ENCODE peak calls at places on chromosomes 11 and 22, in five cellular contexts. One of them, this sample, is unnamed.
A peak's percentile ranks its signal among the peaks of the same experiment; 100 is the strongest.

GRCh38 chr22:37231406-37232139 is 12.5 kb downstream of the RAC2 start:
- DNase-seq in neural progenitor cell: no peak
- DNase-seq in right lobe of liver: no peak
- DNase-seq in GM23338: no peak
- DNase-seq in pancreas: no peak
- DNase-seq in this sample: no peak

GRCh38 chr11:28757725-28758515 is 649.7 kb downstream of the METTL15 start:
- DNase-seq in neural progenitor cell: no peak
- DNase-seq in right lobe of liver: no peak
- DNase-seq in GM23338: no peak
- DNase-seq in pancreas: no peak
- DNase-seq in this sample: no peak

GRCh38 chr22:38082986-38083710 is 836 bp downstream of the SLC16A8 start:
- DNase-seq in neural progenitor cell: no peak
- DNase-seq in right lobe of liver: no peak
- DNase-seq in GM23338: no peak
- DNase-seq in pancreas: no peak
- DNase-seq in this sample: no peak

GRCh38 chr11:7548659-7549283 is 35.0 kb downstream of the PPFIBP2 start:
- DNase-seq in neural progenitor cell: peak; percentile 70
- DNase-seq in right lobe of liver: peak; percentile 63
- DNase-seq in GM23338: peak; percentile 87
- DNase-seq in pancreas: no peak
- DNase-seq in this sample: no peak

GRCh38 chr11:35146074-35146521 is 7.1 kb downstream of the CD44 start:
- DNase-seq in neural progenitor cell: no peak
- DNase-seq in right lobe of liver: no peak
- DNase-seq in GM23338: no peak
- DNase-seq in pancreas: no peak
- DNase-seq in this sample: no peak

GRCh38 chr11:77029829-77030228 is 4.4 kb upstream of the B3GNT6 start:
- DNase-seq in neural progenitor cell: no peak
- DNase-seq in right lobe of liver: no peak
- DNase-seq in GM23338: no peak
- DNase-seq in pancreas: no peak
- DNase-seq in this sample: no peak

GRCh38 chr22:49825944-49826602 is 1.6 kb downstream of the BRD1 start:
- DNase-seq in neural progenitor cell: no peak
- DNase-seq in right lobe of liver: no peak
- DNase-seq in GM23338: no peak
- DNase-seq in pancreas: no peak
- DNase-seq in this sample: no peak

GRCh38 chr11:105968021-105968697 is 53.9 kb downstream of the MSANTD4 start:
- DNase-seq in neural progenitor cell: no peak
- DNase-seq in right lobe of liver: no peak
- DNase-seq in GM23338: no peak
- DNase-seq in pancreas: no peak
- DNase-seq in this sample: no peak

GRCh38 chr11:119441898-119442243 is 18.9 kb upstream of the THY1 start:
- DNase-seq in neural progenitor cell: no peak
- DNase-seq in right lobe of liver: no peak
- DNase-seq in GM23338: peak; percentile 51
- DNase-seq in pancreas: no peak
- DNase-seq in this sample: no peak

GRCh38 chr11:4454031-4454430 is 4.9 kb downstream of the OR52K2 start:
- DNase-seq in neural progenitor cell: no peak
- DNase-seq in right lobe of liver: no peak
- DNase-seq in GM23338: no peak
- DNase-seq in pancreas: no peak
- DNase-seq in this sample: no peak

GRCh38 chr22:39907035-39907434 is 6.2 kb downstream of the GRAP2 start:
- DNase-seq in neural progenitor cell: no peak
- DNase-seq in right lobe of liver: no peak
- DNase-seq in GM23338: no peak
- DNase-seq in pancreas: no peak
- DNase-seq in this sample: no peak

GRCh38 chr11:70456921-70457532 is 58.7 kb downstream of the CTTN start:
- DNase-seq in neural progenitor cell: no peak
- DNase-seq in right lobe of liver: no peak
- DNase-seq in GM23338: no peak
- DNase-seq in pancreas: no peak
- DNase-seq in this sample: no peak

GRCh38 chr22:48635031-48635430 is 1192.6 kb downstream of the BRD1 start:
- DNase-seq in neural progenitor cell: no peak
- DNase-seq in right lobe of liver: no peak
- DNase-seq in GM23338: no peak
- DNase-seq in pancreas: no peak
- DNase-seq in this sample: no peak

GRCh38 chr11:77665240-77665965 is 27.8 kb upstream of the CLNS1A start:
- DNase-seq in neural progenitor cell: no peak
- DNase-seq in right lobe of liver: no peak
- DNase-seq in GM23338: no peak
- DNase-seq in pancreas: no peak
- DNase-seq in this sample: no peak

GRCh38 chr11:83044958-83045712 is 26.6 kb downstream of the RAB30 start:
- DNase-seq in neural progenitor cell: no peak
- DNase-seq in right lobe of liver: no peak
- DNase-seq in GM23338: peak; percentile 25
- DNase-seq in pancreas: no peak
- DNase-seq in this sample: no peak

GRCh38 chr11:2570211-2570811 is 125.5 kb downstream of the KCNQ1 start:
- DNase-seq in neural progenitor cell: no peak
- DNase-seq in right lobe of liver: no peak
- DNase-seq in GM23338: no peak
- DNase-seq in pancreas: no peak
- DNase-seq in this sample: no peak

GRCh38 chr11:76621866-76622265 is 48.7 kb downstream of the LRRC32 start:
- DNase-seq in neural progenitor cell: no peak
- DNase-seq in right lobe of liver: no peak
- DNase-seq in GM23338: no peak
- DNase-seq in pancreas: no peak
- DNase-seq in this sample: no peak

GRCh38 chr11:76918941-76919386 is 58.2 kb downstream of the ACER3 start:
- DNase-seq in neural progenitor cell: peak; percentile 65
- DNase-seq in right lobe of liver: no peak
- DNase-seq in GM23338: peak; percentile 73
- DNase-seq in pancreas: peak; percentile 20
- DNase-seq in this sample: no peak

GRCh38 chr11:33891714-33892327 is at the start of gene LMO2:
- DNase-seq in neural progenitor cell: no peak
- DNase-seq in right lobe of liver: no peak
- DNase-seq in GM23338: no peak
- DNase-seq in pancreas: no peak
- DNase-seq in this sample: no peak

GRCh38 chr11:21174781-21175180 is 505.4 kb downstream of the NELL1 start:
- DNase-seq in neural progenitor cell: no peak
- DNase-seq in right lobe of liver: no peak
- DNase-seq in GM23338: no peak
- DNase-seq in pancreas: no peak
- DNase-seq in this sample: no peak

GRCh38 chr11:111793863-111794262 is 27.7 kb upstream of the PPP2R1B start:
- DNase-seq in neural progenitor cell: no peak
- DNase-seq in right lobe of liver: peak; percentile 64
- DNase-seq in GM23338: no peak
- DNase-seq in pancreas: no peak
- DNase-seq in this sample: no peak

GRCh38 chr11:79264284-79264683 is 176.5 kb downstream of the TENM4 start:
- DNase-seq in neural progenitor cell: no peak
- DNase-seq in right lobe of liver: no peak
- DNase-seq in GM23338: no peak
- DNase-seq in pancreas: no peak
- DNase-seq in this sample: no peak

GRCh38 chr22:18095101-18095805 is 15.4 kb upstream of the TUBA8 start:
- DNase-seq in neural progenitor cell: no peak
- DNase-seq in right lobe of liver: no peak
- DNase-seq in GM23338: no peak
- DNase-seq in pancreas: no peak
- DNase-seq in this sample: no peak

GRCh38 chr11:85914425-85914824 is 59.2 kb downstream of the CCDC83 start:
- DNase-seq in neural progenitor cell: no peak
- DNase-seq in right lobe of liver: no peak
- DNase-seq in GM23338: no peak
- DNase-seq in pancreas: no peak
- DNase-seq in this sample: no peak

GRCh38 chr22:42905702-42906183 is 48.7 kb upstream of the ARFGAP3 start:
- DNase-seq in neural progenitor cell: no peak
- DNase-seq in right lobe of liver: peak; percentile 97
- DNase-seq in GM23338: no peak
- DNase-seq in pancreas: peak; percentile 99
- DNase-seq in this sample: no peak

GRCh38 chr22:42022162-42022847 is 23.7 kb downstream of the WBP2NL start:
- DNase-seq in neural progenitor cell: no peak
- DNase-seq in right lobe of liver: no peak
- DNase-seq in GM23338: no peak
- DNase-seq in pancreas: no peak
- DNase-seq in this sample: no peak

GRCh38 chr22:36505998-36506635 is 723 bp downstream of the FOXRED2 start:
- DNase-seq in neural progenitor cell: no peak
- DNase-seq in right lobe of liver: no peak
- DNase-seq in GM23338: no peak
- DNase-seq in pancreas: no peak
- DNase-seq in this sample: no peak

GRCh38 chr11:20132667-20133039 is 27.6 kb downstream of the DBX1 start:
- DNase-seq in neural progenitor cell: no peak
- DNase-seq in right lobe of liver: no peak
- DNase-seq in GM23338: no peak
- DNase-seq in pancreas: no peak
- DNase-seq in this sample: no peak
- TF ChIP-seq CTCF in neural progenitor cell: peak; percentile 8
- TF ChIP-seq CTCF in right lobe of liver: no peak
- TF ChIP-seq CTCF in GM23338: no peak
- TF ChIP-seq CTCF in pancreas: no peak
- TF ChIP-seq CTCF in this sample: peak; percentile 7

DNA sequence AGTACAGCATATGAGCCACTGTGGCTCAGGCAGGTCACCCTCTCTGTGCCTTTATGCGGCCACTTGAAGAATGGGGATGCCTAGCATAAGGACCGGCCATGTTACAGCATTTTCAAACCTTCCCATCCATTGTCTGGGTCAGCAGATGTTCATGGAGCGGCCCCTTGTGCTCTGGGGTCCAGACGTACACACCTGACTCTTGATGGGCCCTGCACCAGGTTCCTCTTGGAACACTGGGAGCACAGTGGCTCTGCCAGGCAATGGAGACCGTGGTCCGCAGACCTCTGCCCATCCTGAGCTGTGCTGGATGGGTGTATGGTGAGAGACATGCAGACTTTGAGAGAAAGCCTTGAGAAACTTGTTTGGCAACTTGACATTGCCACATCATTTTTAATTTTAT is 9.8 kb downstream of the PRDM11 start:
- DNase-seq in neural progenitor cell: no peak
- DNase-seq in right lobe of liver: peak; percentile 18
- DNase-seq in GM23338: no peak
- DNase-seq in pancreas: no peak
- DNase-seq in this sample: no peak
- TF ChIP-seq CTCF in neural progenitor cell: no peak
- TF ChIP-seq CTCF in right lobe of liver: no peak
- TF ChIP-seq CTCF in GM23338: no peak
- TF ChIP-seq CTCF in pancreas: no peak
- TF ChIP-seq CTCF in this sample: no peak

DNA sequence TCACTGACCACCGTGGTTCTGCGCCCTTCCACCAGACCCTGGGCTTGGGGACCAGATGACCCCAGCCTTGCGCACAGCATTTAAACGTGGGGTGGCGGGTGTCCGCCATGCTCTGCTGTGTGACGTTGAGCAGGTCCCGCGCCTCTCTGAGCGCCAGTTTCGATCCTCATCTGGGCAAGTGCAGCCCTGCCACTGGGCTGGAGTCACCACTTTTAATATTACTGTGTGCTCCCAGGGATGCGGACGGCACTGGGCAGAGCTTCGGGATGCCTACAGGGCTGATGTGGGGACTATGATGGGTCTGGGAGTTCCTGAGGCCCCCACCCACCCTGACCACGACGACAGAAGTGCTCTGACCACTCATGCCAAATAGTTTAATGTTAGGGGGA is 1.2 kb upstream of the NUDT8 start:
- DNase-seq in neural progenitor cell: no peak
- DNase-seq in right lobe of liver: no peak
- DNase-seq in GM23338: no peak
- DNase-seq in pancreas: no peak
- DNase-seq in this sample: no peak
- TF ChIP-seq CTCF in neural progenitor cell: no peak
- TF ChIP-seq CTCF in right lobe of liver: no peak
- TF ChIP-seq CTCF in GM23338: no peak
- TF ChIP-seq CTCF in pancreas: no peak
- TF ChIP-seq CTCF in this sample: peak; percentile 4

DNA sequence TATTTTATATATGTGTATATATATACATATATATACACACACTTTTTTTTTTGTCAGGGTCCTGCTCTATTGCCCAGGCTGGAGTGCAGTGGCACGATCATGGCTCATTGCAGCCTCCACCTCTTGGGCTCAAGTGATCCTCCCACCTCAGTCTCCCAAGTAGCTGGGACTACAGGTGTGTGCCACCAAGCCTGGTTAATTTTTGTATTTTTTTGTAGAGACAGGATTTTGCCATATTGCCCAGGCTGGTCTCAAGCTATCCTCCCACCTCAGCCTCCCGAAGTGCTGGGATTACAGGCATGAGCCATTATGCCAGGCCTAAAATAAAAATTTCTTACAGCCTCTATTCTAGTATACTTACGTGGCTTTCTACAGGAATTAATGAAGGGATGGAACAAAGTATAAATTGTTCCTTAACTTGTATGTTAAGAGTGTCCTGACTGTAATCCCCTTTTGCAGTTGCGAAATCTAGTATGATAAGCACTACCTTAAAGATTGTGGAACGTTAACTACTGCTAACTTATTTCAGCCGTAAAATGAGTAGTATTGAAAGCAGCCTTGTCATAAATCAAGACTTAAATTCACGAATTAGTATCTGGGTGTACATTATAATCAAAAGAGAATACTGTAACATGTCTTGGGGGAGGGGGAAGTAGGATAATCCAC is 2.1 kb downstream of the TRAF6 start:
- DNase-seq in neural progenitor cell: no peak
- DNase-seq in right lobe of liver: no peak
- DNase-seq in GM23338: no peak
- DNase-seq in pancreas: no peak
- DNase-seq in this sample: no peak
- TF ChIP-seq CTCF in neural progenitor cell: no peak
- TF ChIP-seq CTCF in right lobe of liver: no peak
- TF ChIP-seq CTCF in GM23338: no peak
- TF ChIP-seq CTCF in pancreas: no peak
- TF ChIP-seq CTCF in this sample: no peak